ENCODE peak calls at places on chromosomes 7 and 10, in five cellular contexts. L, F, K, B and N are unnamed samples.
A peak's percentile ranks its signal among the peaks of the same experiment; 100 is the strongest.

GRCh38 chr10:68249297-68249696 is 17.4 kb upstream of the ATOH7 start:
- DNase-seq in K (no peak), B (no peak), L (no peak), F (no peak), N (no peak)

GRCh38 chr7:84187813-84188212 is 6.8 kb downstream of the SEMA3A start:
- DNase-seq in L (no peak), K (no peak), F (no peak), B (no peak), N (no peak)

GRCh38 chr10:19832624-19833507 is 16.6 kb downstream of the PLXDC2 start:
- DNase-seq in F (no peak), K (no peak), B (no peak), L (no peak), N (no peak)

GRCh38 chr7:93245525-93246432 is 13.6 kb downstream of the VPS50 start:
- DNase-seq in F (no peak), B (no peak), K (no peak), L (no peak), N (no peak)

GRCh38 chr7:51019891-51020855 is 237.5 kb upstream of the GRB10 start:
- DNase-seq in K (peak; percentile 47), L (peak; percentile 92), F (no peak), B (no peak), N (peak; percentile 8)

GRCh38 chr10:24898501-24898900 is 53.9 kb downstream of the PRTFDC1 start:
- DNase-seq in K (no peak), F (no peak), L (no peak), B (no peak), N (no peak)

GRCh38 chr10:119136084-119136483 is 29.4 kb downstream of the SFXN4 start:
- DNase-seq in L (no peak), B (no peak), K (no peak), F (no peak), N (no peak)

GRCh38 chr7:143337216-143337615 is 21.3 kb downstream of the CLCN1 start:
- DNase-seq in F (no peak), K (no peak), B (no peak), L (no peak), N (no peak)

GRCh38 chr10:821322-821721 is 110.2 kb downstream of the LARP4B start:
- DNase-seq in B (no peak), L (no peak), K (no peak), F (no peak), N (no peak)

GRCh38 chr10:3749597-3750351 is 35.2 kb downstream of the KLF6 start:
- DNase-seq in K (no peak), F (no peak), L (no peak), B (peak; percentile 44), N (no peak)

GRCh38 chr10:64430690-64431323 is 909.6 kb downstream of the REEP3 start:
- DNase-seq in B (no peak), F (no peak), L (no peak), K (no peak), N (no peak)

GRCh38 chr7:134477954-134478353 is 19.1 kb upstream of the AKR1B1 start:
- DNase-seq in K (no peak), F (no peak), L (no peak), B (no peak), N (no peak)

GRCh38 chr7:55439627-55440026 is 74.5 kb downstream of the LANCL2 start:
- DNase-seq in K (peak; percentile 76), L (no peak), B (no peak), F (no peak), N (no peak)

GRCh38 chr10:13115832-13116793 is 16.1 kb downstream of the OPTN start:
- DNase-seq in L (no peak), F (no peak), B (no peak), K (peak; percentile 52), N (no peak)

GRCh38 chr7:1705856-1706255 is 35.8 kb downstream of the ELFN1 start:
- DNase-seq in F (no peak), L (no peak), K (no peak), B (peak; percentile 5), N (no peak)

GRCh38 chr7:158586499-158587191 is 978 bp downstream of the PTPRN2 start:
- DNase-seq in F (no peak), L (peak; percentile 22), K (no peak), B (peak; percentile 21), N (no peak)

GRCh38 chr7:25259487-25260243 is 31.4 kb upstream of the NPVF start:
- DNase-seq in K (no peak), F (peak; percentile 7), B (peak; percentile 65), L (peak; percentile 76), N (no peak)

GRCh38 chr10:2867788-2868299 is 199.5 kb upstream of the PFKP start:
- DNase-seq in B (no peak), L (no peak), K (no peak), F (no peak), N (no peak)

GRCh38 chr7:128708235-128708634 is 30.9 kb upstream of the CALU start:
- DNase-seq in F (no peak), L (no peak), K (no peak), B (no peak), N (no peak)

GRCh38 chr7:27220440-27220955 is 20.6 kb upstream of the HOXA13 start:
- DNase-seq in B (no peak), K (peak; percentile 62), F (no peak), L (no peak), N (no peak)

GRCh38 chr7:149719050-149719899 is 54.1 kb downstream of the ZNF467 start:
- DNase-seq in K (no peak), B (no peak), F (no peak), L (no peak), N (no peak)

DNA sequence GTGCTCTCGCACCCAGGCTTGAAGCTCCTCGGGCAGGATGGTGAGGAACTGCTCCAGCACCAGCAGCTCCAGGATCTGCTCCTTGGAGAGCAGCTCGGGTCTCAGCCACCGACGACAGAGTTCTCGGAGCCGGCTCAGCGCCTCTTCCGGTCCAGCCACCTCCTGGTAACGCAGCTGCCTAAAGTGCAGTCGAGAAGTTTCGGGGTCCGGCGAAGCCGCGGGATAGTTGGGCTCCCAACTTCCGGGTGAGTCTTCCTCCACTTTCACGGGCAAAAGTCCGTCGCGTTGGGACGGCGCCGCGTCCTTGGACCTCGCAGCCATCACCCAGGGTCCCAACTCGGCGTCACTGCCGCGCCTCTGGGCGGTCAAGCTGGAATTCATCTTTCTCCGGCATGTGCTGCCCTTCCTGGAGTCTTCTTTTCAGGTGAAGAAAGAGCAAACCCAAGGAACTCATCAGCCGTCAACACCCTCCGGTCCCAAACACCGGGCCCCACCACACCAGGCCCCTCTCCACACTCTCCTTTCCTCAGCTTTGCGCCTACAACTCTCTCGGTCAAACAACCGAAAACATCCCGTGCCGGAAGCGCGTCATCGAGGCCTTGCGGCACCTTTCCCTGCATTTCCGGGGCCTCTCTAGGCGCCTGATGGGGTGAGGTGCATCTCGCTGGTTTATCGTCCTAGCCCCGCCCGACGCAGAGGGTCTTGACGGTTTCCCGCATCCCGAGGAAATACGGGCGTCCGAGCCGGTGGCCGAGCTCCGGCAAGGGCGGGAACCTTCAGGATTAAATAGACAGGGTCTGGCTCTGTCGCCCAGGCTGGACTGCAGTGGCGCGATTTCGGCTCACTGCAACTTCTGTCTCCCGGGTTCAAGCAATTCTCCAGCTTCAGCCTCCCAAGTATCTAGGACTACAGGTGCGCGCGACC is at the start of gene ZNF394:
- DNase-seq in K (peak; percentile 92), L (peak; percentile 84), B (peak; percentile 90), F (peak; percentile 70), N (peak; percentile 94)
- TF ChIP-seq POLR2A in K (peak; percentile 46), L (peak; percentile 86), B (peak; percentile 68), F (peak; percentile 55), N (peak; percentile 57)

GRCh38 chr10:106502651-106503050 is 661.9 kb downstream of the SORCS1 start:
- DNase-seq in F (no peak), B (no peak), L (no peak), K (no peak), N (no peak)

GRCh38 chr10:106500041-106500440 is 664.5 kb downstream of the SORCS1 start:
- DNase-seq in L (no peak), K (no peak), F (no peak), B (no peak), N (no peak)

GRCh38 chr10:106498675-106499074 is 665.8 kb downstream of the SORCS1 start:
- DNase-seq in F (no peak), L (no peak), K (no peak), B (no peak), N (no peak)

GRCh38 chr10:106500585-106501525 is 663.7 kb downstream of the SORCS1 start:
- DNase-seq in L (no peak), K (no peak), F (no peak), B (no peak), N (no peak)

GRCh38 chr10:106499448-106499847 is 665.1 kb downstream of the SORCS1 start:
- DNase-seq in F (no peak), B (no peak), K (no peak), L (no peak), N (no peak)
- TF ChIP-seq POLR2A in F (no peak), B (no peak), K (no peak), L (no peak), N (no peak)

GRCh38 chr10:21527634-21528451 is 2.4 kb upstream of the SKIDA1 start:
- DNase-seq in L (no peak), K (no peak), F (no peak), B (no peak), N (no peak)

GRCh38 chr10:21529236-21529910 is 3.9 kb upstream of the SKIDA1 start:
- DNase-seq in K (no peak), B (no peak), F (no peak), L (no peak), N (no peak)

GRCh38 chr10:21530168-21530567 is 3.9 kb upstream of the MLLT10 start:
- DNase-seq in K (no peak), L (no peak), B (no peak), F (no peak), N (no peak)

GRCh38 chr10:21526952-21527633 is 1.6 kb upstream of the SKIDA1 start:
- DNase-seq in K (no peak), B (peak; percentile 80), L (peak; percentile 66), F (no peak), N (peak; percentile 87)

GRCh38 chr10:21528452-21529235 is 3.2 kb upstream of the SKIDA1 start:
- DNase-seq in L (no peak), B (no peak), K (no peak), F (no peak), N (no peak)
- TF ChIP-seq POLR2A in L (no peak), B (no peak), K (no peak), F (no peak), N (no peak)

GRCh38 chr10:14358886-14359573 is 28.3 kb upstream of the FRMD4A start:
- DNase-seq in F (no peak), B (no peak), K (peak; percentile 44), L (no peak), N (no peak)

GRCh38 chr10:14360515-14360914 is 29.8 kb upstream of the FRMD4A start:
- DNase-seq in K (no peak), F (no peak), B (no peak), L (no peak), N (no peak)

GRCh38 chr10:14362098-14362497 is 31.4 kb upstream of the FRMD4A start:
- DNase-seq in F (no peak), B (no peak), K (no peak), L (no peak), N (no peak)

GRCh38 chr10:14356921-14357320 is 26.2 kb upstream of the FRMD4A start:
- DNase-seq in B (no peak), L (no peak), F (no peak), K (no peak), N (no peak)

GRCh38 chr10:14360951-14361350 is 30.2 kb upstream of the FRMD4A start:
- DNase-seq in B (no peak), L (no peak), K (no peak), F (no peak), N (no peak)
- TF ChIP-seq POLR2A in B (no peak), L (no peak), K (no peak), F (no peak), N (no peak)

GRCh38 chr7:43583424-43584199 is 704 bp downstream of the STK17A start:
- DNase-seq in L (peak; percentile 81), B (peak; percentile 75), F (no peak), K (no peak), N (peak; percentile 86)
- TF ChIP-seq POLR2A in L (peak; percentile 38), B (no peak), F (no peak), K (no peak), N (no peak)

GRCh38 chr7:517848-518629 is 1.6 kb downstream of the PDGFA start:
- DNase-seq in K (no peak), F (no peak), L (peak; percentile 75), B (peak; percentile 61), N (peak; percentile 73)
- TF ChIP-seq POLR2A in K (no peak), F (no peak), L (peak; percentile 44), B (no peak), N (no peak)